ENCODE peak calls at places on chromosomes 3 and 15, in seven cellular contexts. U is CD8-positive, alpha-beta T cell; I is heart right ventricle; L is GM23338; R is WTC11; Q is neural crest cell; O is GM20000. Z is an unnamed sample.

GRCh38 chr3:135041586-135041985 is 246.5 kb downstream of the EPHB1 start:
- DNase-seq in U (no peak), Q (no peak), I (no peak), L (no peak), R (no peak), O (no peak), Z (no peak)

GRCh38 chr3:139111392-139112229 is 66.9 kb upstream of the PRR23C start:
- DNase-seq in O (peak), I (peak), Q (peak), R (peak), U (peak), L (peak), Z (peak)

GRCh38 chr3:177776656-177777055 is 579.4 kb upstream of the TBL1XR1 start:
- DNase-seq in U (no peak), O (no peak), R (no peak), Q (no peak), I (no peak), L (peak), Z (no peak)

GRCh38 chr3:177835008-177835407 is 637.7 kb upstream of the TBL1XR1 start:
- DNase-seq in O (no peak), R (no peak), Q (no peak), L (no peak), U (no peak), I (no peak), Z (no peak)

GRCh38 chr3:148466143-148466542 is 231.6 kb upstream of the AGTR1 start:
- DNase-seq in R (no peak), L (peak), Q (no peak), O (no peak), U (no peak), I (no peak), Z (no peak)

GRCh38 chr3:10555263-10555662 is 49.9 kb upstream of the ATP2B2 start:
- DNase-seq in R (no peak), U (no peak), Q (no peak), L (no peak), O (no peak), I (no peak), Z (no peak)

GRCh38 chr15:75349851-75350588 is 3.2 kb downstream of the NEIL1 start:
- DNase-seq in R (no peak), L (no peak), Q (no peak), O (peak), I (no peak), U (peak), Z (peak)

GRCh38 chr3:146342971-146343370 is 92.1 kb upstream of the PLSCR4 start:
- DNase-seq in O (no peak), U (no peak), R (no peak), L (no peak), I (no peak), Q (no peak), Z (no peak)

GRCh38 chr3:87298111-87298718 is 21.8 kb upstream of the POU1F1 start:
- DNase-seq in R (no peak), U (no peak), L (peak), O (peak), I (no peak), Q (no peak), Z (no peak)

GRCh38 chr3:38549957-38550840 is 54.1 kb downstream of the EXOG start:
- DNase-seq in R (no peak), I (no peak), O (no peak), U (no peak), L (no peak), Q (no peak), Z (peak)

GRCh38 chr15:69359724-69360123 is 54.4 kb upstream of the KIF23 start:
- DNase-seq in L (no peak), U (no peak), I (no peak), O (no peak), Q (no peak), R (no peak), Z (no peak)

GRCh38 chr3:175200391-175200790 is 341.3 kb downstream of the NAALADL2 start:
- DNase-seq in Q (no peak), L (no peak), R (no peak), U (no peak), I (no peak), O (no peak), Z (no peak)

GRCh38 chr3:24086597-24087369 is 141.7 kb downstream of the NR1D2 start:
- DNase-seq in R (no peak), I (no peak), Q (no peak), U (no peak), L (no peak), O (no peak), Z (no peak)

GRCh38 chr3:98612587-98612986 is 19.2 kb upstream of the CPOX start:
- DNase-seq in U (no peak), R (peak), L (peak), Q (no peak), I (no peak), O (no peak), Z (no peak)

GRCh38 chr3:9955611-9956352 is 3.6 kb upstream of the PRRT3 start:
- DNase-seq in R (no peak), Q (no peak), O (no peak), L (no peak), U (no peak), I (no peak), Z (no peak)

GRCh38 chr3:49647741-49648140 is 26.4 kb upstream of the APEH start:
- DNase-seq in O (no peak), R (no peak), U (no peak), L (no peak), Q (no peak), I (peak), Z (no peak)

GRCh38 chr3:62622553-62623174 is 249.3 kb upstream of the FEZF2 start:
- DNase-seq in O (peak), I (no peak), L (peak), U (no peak), R (no peak), Q (no peak), Z (no peak)

GRCh38 chr3:11009898-11010297 is 17.4 kb downstream of the SLC6A1 start:
- DNase-seq in I (no peak), Q (no peak), L (no peak), R (no peak), U (no peak), O (no peak), Z (no peak)

GRCh38 chr3:50585919-50586762 is 16.8 kb downstream of the HEMK1 start:
- DNase-seq in O (peak), U (no peak), Q (no peak), L (no peak), R (no peak), I (no peak), Z (no peak)

GRCh38 chr3:125213946-125214542 is 1.5 kb upstream of the SLC12A8 start:
- DNase-seq in I (no peak), R (no peak), U (no peak), Q (no peak), O (no peak), L (peak), Z (no peak)

GRCh38 chr15:81146006-81146405 is 11.9 kb downstream of the CFAP161 start:
- DNase-seq in R (no peak), L (no peak), Q (no peak), U (no peak), O (no peak), I (no peak), Z (no peak)

GRCh38 chr3:180092889-180093288 is 56.2 kb upstream of the PEX5L start:
- DNase-seq in I (no peak), Q (no peak), L (no peak), U (no peak), R (no peak), O (no peak), Z (no peak)

GRCh38 chr3:124893526-124893925 is 6.4 kb upstream of the ITGB5 start:
- DNase-seq in O (no peak), U (no peak), R (no peak), L (no peak), I (no peak), Q (no peak), Z (no peak)

GRCh38 chr15:78739996-78740903 is 71.0 kb downstream of the ADAMTS7 start:
- DNase-seq in O (no peak), Q (peak), R (peak), I (no peak), L (peak), U (peak), Z (no peak)

GRCh38 chr3:38479431-38480092 is 16.6 kb upstream of the EXOG start:
- DNase-seq in R (peak), I (peak), U (peak), O (peak), L (peak), Q (peak), Z (no peak)

GRCh38 chr3:76566211-76566534 is 473.7 kb upstream of the ROBO2 start:
- DNase-seq in O (no peak), I (no peak), L (no peak), U (no peak), Q (no peak), R (no peak), Z (no peak)

GRCh38 chr3:76565496-76566210 is 474.2 kb upstream of the ROBO2 start:
- DNase-seq in I (no peak), U (no peak), Q (no peak), R (no peak), O (no peak), L (no peak), Z (no peak)

GRCh38 chr3:76566904-76567303 is 473.0 kb upstream of the ROBO2 start:
- DNase-seq in I (no peak), L (no peak), U (no peak), Q (no peak), R (no peak), O (no peak), Z (no peak)

GRCh38 chr3:76576201-76576600 is 463.7 kb upstream of the ROBO2 start:
- DNase-seq in Q (no peak), L (no peak), U (no peak), I (no peak), O (no peak), R (no peak), Z (no peak)

GRCh38 chr3:76570436-76571057 is 469.4 kb upstream of the ROBO2 start:
- DNase-seq in L (peak), U (no peak), R (no peak), O (peak), Q (no peak), I (no peak), Z (no peak)
- TF ChIP-seq CTCF in L (peak), U (no peak), R (peak), O (peak), Q (peak), I (no peak), Z (no peak)

GRCh38 chr15:51736646-51737537 is 563 bp downstream of the LYSMD2 start:
- DNase-seq in U (peak), O (peak), R (peak), L (peak), I (peak), Q (peak), Z (peak)

GRCh38 chr15:51735611-51736010 is 1.8 kb downstream of the LYSMD2 start:
- DNase-seq in O (no peak), U (peak), Q (no peak), L (no peak), I (no peak), R (no peak), Z (no peak)

GRCh38 chr15:51737538-51738305 is at the start of gene LYSMD2:
- DNase-seq in R (peak), Q (peak), O (peak), I (peak), U (peak), L (peak), Z (peak)

GRCh38 chr15:51736069-51736468 is 1.4 kb downstream of the LYSMD2 start:
- DNase-seq in I (no peak), L (no peak), O (peak), U (peak), Q (no peak), R (no peak), Z (no peak)

DNA sequence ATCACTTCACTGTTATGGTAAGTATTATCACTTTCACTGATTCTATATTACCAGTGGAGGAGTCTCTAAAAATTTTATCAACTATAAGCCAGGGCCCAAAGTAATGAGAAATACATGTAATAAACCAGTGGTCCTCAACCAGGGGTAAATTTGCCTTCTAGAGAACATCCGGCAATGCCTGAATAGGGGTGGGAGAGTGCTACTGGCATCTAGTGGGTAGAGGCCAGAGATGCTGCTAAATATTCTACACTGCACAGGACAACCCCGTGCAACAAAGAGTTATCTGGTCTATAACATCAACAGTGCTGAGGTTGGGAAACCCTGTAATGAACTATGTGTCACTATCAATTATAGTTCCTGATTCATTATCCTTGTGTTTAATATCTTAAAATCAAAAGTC is 2.2 kb downstream of the LYSMD2 start:
- DNase-seq in I (no peak), L (no peak), O (no peak), U (peak), R (no peak), Q (no peak), Z (no peak)
- TF ChIP-seq CTCF in I (no peak), L (no peak), O (no peak), U (peak), R (no peak), Q (no peak), Z (peak)

GRCh38 chr15:84871428-84871985 is 13.0 kb upstream of the SLC28A1 start:
- DNase-seq in I (no peak), Q (no peak), U (no peak), R (no peak), O (no peak), L (no peak), Z (no peak)
- TF ChIP-seq CTCF in I (no peak), Q (no peak), U (no peak), R (no peak), O (no peak), L (peak), Z (no peak)

GRCh38 chr3:76646921-76647562 is 392.9 kb upstream of the ROBO2 start:
- DNase-seq in O (no peak), Q (no peak), R (peak), I (no peak), L (peak), U (no peak), Z (no peak)
- TF ChIP-seq CTCF in O (no peak), Q (no peak), R (peak), I (no peak), L (peak), U (no peak), Z (no peak)

DNA sequence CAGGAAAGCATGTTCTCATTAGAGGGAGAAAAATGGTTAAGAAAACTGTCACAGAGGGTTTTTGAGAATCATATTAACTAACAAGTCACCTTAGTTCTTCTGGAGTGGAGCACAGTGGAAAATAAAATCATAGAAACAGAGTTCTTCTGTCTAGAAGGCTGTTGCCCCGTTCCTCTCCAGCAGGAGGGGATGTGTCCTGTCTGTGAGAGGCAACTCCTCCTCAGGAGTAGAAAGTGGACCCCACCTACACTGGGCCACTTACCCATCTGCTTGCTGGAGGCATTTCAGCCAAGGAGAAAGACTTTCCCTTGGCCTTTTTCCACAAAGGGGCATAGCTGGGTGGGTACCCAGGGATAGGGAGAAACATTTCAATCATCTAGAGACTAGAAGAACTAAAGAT is 106.6 kb downstream of the SSR3 start:
- DNase-seq in O (peak), L (peak), R (peak), I (no peak), U (peak), Q (no peak), Z (peak)
- TF ChIP-seq CTCF in O (peak), L (peak), R (peak), I (no peak), U (peak), Q (peak), Z (peak)

DNA sequence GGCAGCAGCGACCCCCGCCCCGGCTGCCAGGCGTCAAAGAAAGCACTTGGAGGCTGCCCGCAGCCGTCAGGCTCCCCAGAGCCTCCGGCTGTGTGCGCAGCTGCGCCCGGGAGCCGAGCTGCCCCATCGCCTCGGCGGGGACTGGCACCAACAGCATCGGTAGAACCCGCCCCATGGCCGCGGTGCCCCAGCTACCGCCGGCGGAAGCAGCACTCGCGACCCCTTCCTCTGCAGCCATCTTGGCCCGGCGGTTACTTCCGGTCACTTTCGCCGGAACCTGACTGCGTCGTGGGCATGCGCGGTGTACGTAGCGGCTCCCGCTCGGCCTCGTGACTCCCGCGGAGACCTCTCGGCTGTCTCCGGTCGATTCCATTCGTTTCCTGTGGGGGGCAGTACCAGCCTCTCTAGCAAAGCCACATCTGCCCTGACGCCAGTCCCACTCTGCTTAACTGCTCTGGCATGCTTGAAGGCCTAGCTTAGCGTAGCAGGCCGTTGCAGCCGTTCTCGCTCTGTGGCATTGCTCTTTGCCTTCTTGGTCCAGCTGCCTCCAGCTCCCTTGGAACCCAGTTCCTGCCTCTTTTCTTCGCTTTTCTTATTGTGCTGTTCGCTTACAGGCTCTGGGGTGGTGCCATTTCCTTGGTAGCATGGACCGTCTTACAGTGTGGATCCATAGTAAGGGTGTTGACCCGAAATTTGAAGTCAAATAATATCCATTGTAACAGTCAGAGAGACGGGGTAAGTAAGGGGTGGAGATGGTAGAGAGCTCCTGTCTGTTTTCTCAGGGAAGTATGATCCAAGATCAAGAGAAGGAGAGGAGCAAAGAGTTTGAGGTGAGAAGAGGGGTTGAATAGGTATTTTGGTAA is at the start of gene SPG11:
- DNase-seq in Q (peak), R (peak), O (peak), I (peak), U (peak), L (peak), Z (peak)
- TF ChIP-seq CTCF in Q (peak), R (peak), O (peak), I (peak), U (peak), L (peak), Z (peak)

DNA sequence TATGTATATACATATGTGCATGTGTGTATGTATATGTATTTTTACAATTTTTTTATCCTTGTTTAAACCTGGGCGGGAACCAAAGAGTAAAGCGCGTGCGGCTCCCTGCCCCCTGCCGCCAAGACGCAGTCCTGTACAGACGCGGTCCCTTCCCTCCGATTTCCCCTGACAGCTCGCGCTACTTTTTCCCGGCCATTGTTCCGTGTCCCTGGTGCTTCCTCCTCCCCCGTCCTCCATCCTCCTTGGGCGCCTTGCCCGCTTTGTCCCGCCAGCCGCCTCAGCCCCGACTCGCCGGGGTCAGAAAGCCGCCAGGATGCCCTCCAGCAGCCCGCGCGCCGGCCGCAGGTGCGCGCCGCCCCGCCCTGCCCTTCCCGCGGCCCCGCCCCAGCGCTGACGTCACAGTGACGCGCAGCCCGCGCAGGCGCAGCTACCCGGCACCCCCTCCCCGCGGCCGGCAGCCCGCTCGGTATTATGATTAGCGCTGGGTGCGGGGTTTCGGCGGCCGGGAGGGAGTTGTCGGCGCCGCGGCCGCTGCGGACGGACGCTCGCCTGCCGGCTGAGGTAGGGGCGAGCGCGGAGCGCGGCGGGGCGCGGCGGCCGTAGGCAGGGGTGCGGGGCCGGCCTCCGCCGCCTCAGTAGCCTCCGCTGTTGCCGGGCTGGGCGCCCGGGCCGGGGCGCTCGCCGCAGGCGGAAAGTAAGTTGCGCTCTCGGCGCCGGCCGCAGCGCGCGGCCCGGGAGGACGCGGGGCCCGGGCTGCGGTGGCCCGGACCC is at the start of gene SNRK:
- DNase-seq in R (peak), I (peak), Q (peak), L (peak), U (peak), O (peak), Z (peak)
- TF ChIP-seq CTCF in R (no peak), I (no peak), Q (peak), L (no peak), U (peak), O (no peak), Z (peak)

GRCh38 chr15:32774022-32774421 is 56.2 kb downstream of the GREM1 start:
- DNase-seq in I (no peak), L (no peak), U (no peak), Q (no peak), O (no peak), R (no peak), Z (no peak)
- TF ChIP-seq CTCF in I (no peak), L (no peak), U (no peak), Q (no peak), O (no peak), R (no peak), Z (no peak)

GRCh38 chr3:127691974-127692373 is 19.2 kb downstream of the ABTB1 start:
- DNase-seq in I (no peak), U (no peak), O (no peak), L (no peak), Q (no peak), R (no peak), Z (no peak)

GRCh38 chr3:127690106-127690505 is 17.4 kb downstream of the ABTB1 start:
- DNase-seq in R (no peak), L (no peak), U (no peak), Q (no peak), O (no peak), I (no peak), Z (no peak)

GRCh38 chr3:127689266-127689860 is 16.6 kb downstream of the ABTB1 start:
- DNase-seq in O (no peak), Q (no peak), I (no peak), U (no peak), L (no peak), R (peak), Z (no peak)

GRCh38 chr3:127691494-127691893 is 18.7 kb downstream of the ABTB1 start:
- DNase-seq in I (no peak), U (no peak), Q (no peak), R (no peak), L (no peak), O (no peak), Z (no peak)

DNA sequence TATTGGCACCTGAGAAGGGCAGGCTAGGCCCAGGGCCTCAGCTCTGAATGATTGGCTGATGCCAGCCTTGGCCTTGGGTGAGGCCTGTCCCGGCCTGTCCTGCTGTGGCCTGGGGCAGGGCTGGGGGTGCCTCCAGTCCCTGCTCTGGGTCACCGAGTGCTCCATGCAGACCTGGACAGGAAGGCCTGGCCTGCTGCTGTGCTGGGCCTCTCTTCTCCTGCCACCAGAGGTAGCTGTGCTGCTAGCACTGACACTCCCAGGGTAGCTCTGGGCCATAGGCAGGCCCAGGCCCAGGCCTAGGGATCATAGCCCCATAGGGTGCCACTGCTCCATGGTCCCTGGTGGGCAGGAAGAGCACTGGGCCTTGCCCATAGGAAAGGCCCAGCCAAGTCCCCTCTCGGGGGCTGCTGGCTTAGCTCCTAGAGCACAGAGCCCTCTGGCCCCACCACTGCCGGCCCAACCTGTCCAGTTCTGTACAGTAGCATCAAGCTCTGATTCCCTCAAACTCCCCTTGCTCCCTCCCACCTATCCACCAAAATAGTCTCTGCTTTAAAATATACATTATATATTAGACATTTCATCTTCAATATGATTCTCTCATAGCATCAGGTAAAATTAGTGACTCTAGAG is 18.2 kb downstream of the ABTB1 start:
- DNase-seq in I (no peak), L (peak), O (no peak), U (no peak), Q (no peak), R (peak), Z (no peak)
- TF ChIP-seq CTCF in I (peak), L (peak), O (no peak), U (no peak), Q (peak), R (no peak), Z (no peak)